ENCODE peak calls at places on chromosomes 13 and 19, in four cellular contexts. O is esophagus squamous epithelium, J is mammary epithelial cell, C is GM23338. A is an unnamed sample.

GRCh38 chr19:38727868-38728660 is 16.2 kb downstream of the CAPN12 start:
- DNase-seq in O (no peak), J (no peak), C (no peak), A (peak)

GRCh38 chr19:35992902-35993765 is 1.9 kb upstream of the SDHAF1 start:
- DNase-seq in O (no peak), J (peak), C (no peak), A (no peak)

GRCh38 chr13:24075137-24075975 is 85.2 kb upstream of the SPATA13 start:
- DNase-seq in C (no peak), J (no peak), O (no peak), A (no peak)

GRCh38 chr19:41925208-41926003 is 2.8 kb downstream of the ERFL start:
- DNase-seq in O (no peak), C (no peak), J (no peak), A (no peak)

GRCh38 chr13:97113231-97114001 is 108.7 kb upstream of the MBNL2 start:
- DNase-seq in O (no peak), J (no peak), C (peak), A (no peak)

GRCh38 chr13:114078501-114079451 is 53.6 kb downstream of the RASA3 start:
- DNase-seq in C (no peak), J (peak), O (no peak), A (peak)

GRCh38 chr13:94707400-94708021 is 4.8 kb downstream of the SOX21 start:
- DNase-seq in C (peak), J (no peak), O (no peak), A (no peak)

GRCh38 chr13:94825507-94825906 is 113.2 kb upstream of the SOX21 start:
- DNase-seq in J (no peak), C (peak), O (no peak), A (no peak)

GRCh38 chr13:22703601-22704209 is 477.1 kb upstream of the SGCG start:
- DNase-seq in O (no peak), J (peak), C (no peak), A (no peak)

GRCh38 chr13:76808927-76809326 is 77.3 kb downstream of the KCTD12 start:
- DNase-seq in C (no peak), O (no peak), J (no peak), A (no peak)

GRCh38 chr19:12840091-12841079 is 2.1 kb downstream of the MAST1 start:
- DNase-seq in J (peak), C (peak), O (no peak), A (peak)

GRCh38 chr19:50203281-50204080 is at the start of gene MYH14:
- DNase-seq in O (no peak), C (peak), J (no peak), A (peak)

GRCh38 chr19:22532388-22533310 is 101.5 kb upstream of the ZNF492 start:
- DNase-seq in O (no peak), J (no peak), C (no peak), A (no peak)

GRCh38 chr19:2542341-2543069 is 66.6 kb downstream of the GADD45B start:
- DNase-seq in J (no peak), C (peak), O (no peak), A (peak)

DNA sequence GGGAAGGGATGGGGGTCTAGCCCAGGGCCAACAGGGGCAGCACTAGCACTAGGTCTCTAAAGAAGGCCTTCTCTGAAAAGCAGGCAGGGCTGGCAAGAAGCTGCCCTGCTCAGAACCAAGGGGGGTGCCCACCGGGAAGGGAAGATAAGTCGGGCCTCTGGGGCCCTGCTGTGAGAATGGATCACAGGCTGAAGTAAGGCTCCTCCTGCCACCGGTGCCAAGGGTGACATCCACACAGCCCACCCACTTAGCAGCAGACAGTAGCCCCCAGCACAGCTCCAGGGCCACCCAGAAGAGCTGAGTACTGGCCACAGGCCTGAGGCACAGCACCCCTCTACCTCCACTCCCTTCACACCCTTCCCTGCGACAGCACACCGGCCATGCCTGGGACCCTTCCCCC is 5.9 kb downstream of the ELL start:
- DNase-seq in C (no peak), O (no peak), J (no peak), A (no peak)
- H3K27ac ChIP-seq in C (no peak), O (no peak), J (no peak), A (no peak)

GRCh38 chr19:1094655-1094977 is 559 bp downstream of the POLR2E start:
- DNase-seq in O (no peak), C (no peak), J (no peak), A (no peak)
- H3K27ac ChIP-seq in O (peak), C (no peak), J (peak), A (peak)

DNA sequence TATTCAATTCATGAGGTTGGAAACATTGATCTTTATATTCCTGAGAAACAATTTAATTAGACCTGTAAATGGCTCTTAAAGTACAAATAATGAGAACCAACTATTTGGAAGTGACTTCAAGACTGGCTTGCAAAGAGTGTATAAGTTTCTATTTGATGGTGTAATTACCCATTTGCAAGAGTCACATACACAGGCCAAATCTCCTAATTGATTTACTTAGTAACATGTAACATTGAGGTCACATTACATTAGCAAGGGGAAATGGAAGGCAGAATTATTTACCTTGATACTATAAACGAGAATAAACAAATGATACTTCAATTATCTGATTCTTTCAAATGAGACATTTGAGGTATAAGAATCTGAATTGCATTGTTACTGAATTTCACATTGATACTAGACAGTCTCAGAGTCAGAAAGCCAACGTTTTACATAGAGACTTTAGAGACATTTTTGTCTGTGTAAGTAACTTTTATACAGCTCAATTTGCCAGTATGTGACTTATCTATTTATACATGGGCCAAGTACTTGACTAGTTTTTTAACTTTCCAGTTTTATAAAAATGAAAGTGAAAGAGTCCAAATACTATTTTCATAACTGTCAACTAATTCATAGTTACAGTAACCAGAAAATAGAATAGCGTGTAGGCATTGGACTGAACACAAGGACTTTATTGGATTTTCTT is 95.6 kb upstream of the RFC3 start:
- DNase-seq in O (no peak), C (no peak), J (no peak), A (no peak)
- H3K27ac ChIP-seq in O (no peak), C (no peak), J (no peak), A (peak)

GRCh38 chr13:44763604-44764311 is 187.6 kb upstream of the TSC22D1 start:
- DNase-seq in C (no peak), O (no peak), J (peak), A (no peak)
- H3K27ac ChIP-seq in C (no peak), O (peak), J (no peak), A (no peak)

GRCh38 chr19:10644351-10645007 is 9.7 kb upstream of the ILF3 start:
- DNase-seq in J (peak), C (peak), O (no peak), A (peak)
- H3K27ac ChIP-seq in J (no peak), C (peak), O (peak), A (no peak)

A was measured in brain microvascular endothelial cell.